ENCODE peak calls at places on chromosome 19, in four cellular contexts. X is neural progenitor cell, Z is cardiac muscle cell, W is uterus. S is an unnamed sample.

GRCh38 chr19:17385878-17386611 is 8.0 kb downstream of the CCDC194 start:
- DNase-seq in Z (peak; percentile 76), X (peak; percentile 85), W (peak; percentile 54), S (no peak)

GRCh38 chr19:2974342-2974932 is 2.9 kb upstream of the TLE6 start:
- DNase-seq in W (peak; percentile 84), Z (peak; percentile 91), X (peak; percentile 36), S (no peak)

GRCh38 chr19:18478545-18479311 is 40.8 kb upstream of the ISYNA1 start:
- DNase-seq in Z (peak; percentile 92), W (peak; percentile 84), X (no peak), S (peak; percentile 79)

GRCh38 chr19:18321729-18322091 is 1.2 kb downstream of the LSM4 start:
- DNase-seq in W (no peak), Z (peak; percentile 50), X (no peak), S (no peak)

GRCh38 chr19:52603558-52604207 is 33.6 kb downstream of the ZNF701 start:
- DNase-seq in W (no peak), X (no peak), Z (peak; percentile 76), S (peak; percentile 85)

GRCh38 chr19:16116067-16116466 is 4.4 kb downstream of the RAB8A start:
- DNase-seq in Z (no peak), X (no peak), W (no peak), S (no peak)

GRCh38 chr19:2053601-2054389 is 2.8 kb upstream of the MKNK2 start:
- DNase-seq in W (peak; percentile 89), Z (peak; percentile 97), X (no peak), S (no peak)

GRCh38 chr19:10402441-10403038 is 802 bp downstream of the CDC37 start:
- DNase-seq in Z (peak; percentile 59), W (peak; percentile 55), X (peak; percentile 39), S (no peak)

GRCh38 chr19:16587031-16588023 is 15.1 kb upstream of the SLC35E1 start:
- DNase-seq in W (no peak), X (no peak), Z (no peak), S (no peak)

GRCh38 chr19:18109731-18110671 is 12.4 kb downstream of the MAST3 start:
- DNase-seq in Z (no peak), X (peak; percentile 76), W (no peak), S (no peak)

GRCh38 chr19:33828266-33829075 is 31.8 kb downstream of the KCTD15 start:
- DNase-seq in Z (no peak), W (no peak), X (no peak), S (no peak)

GRCh38 chr19:48059331-48059730 is 15.5 kb upstream of the CABP5 start:
- DNase-seq in X (no peak), W (no peak), Z (no peak), S (no peak)

GRCh38 chr19:29690842-29691241 is 24.2 kb downstream of the C19orf12 start:
- DNase-seq in W (no peak), Z (peak; percentile 54), X (peak; percentile 37), S (no peak)

GRCh38 chr19:582497-583197 is 7.0 kb upstream of the HCN2 start:
- DNase-seq in X (no peak), W (no peak), Z (peak; percentile 37), S (no peak)

GRCh38 chr19:40806385-40807146 is 7.6 kb downstream of the EGLN2 start:
- DNase-seq in X (peak; percentile 97), Z (peak; percentile 98), W (peak; percentile 89), S (peak; percentile 78)

GRCh38 chr19:58279042-58279924 is 528 bp downstream of the ZNF8 start:
- DNase-seq in X (peak; percentile 82), Z (peak; percentile 88), W (peak; percentile 73), S (peak; percentile 10)

GRCh38 chr19:27851002-27851481 is 1361.9 kb downstream of the UQCRFS1 start:
- DNase-seq in X (no peak), W (no peak), Z (no peak), S (no peak)

GRCh38 chr19:19406878-19407639 is 1.6 kb downstream of the GATAD2A start:
- DNase-seq in W (no peak), Z (peak; percentile 45), X (peak; percentile 28), S (no peak)

GRCh38 chr19:47123406-47123805 is 7.2 kb upstream of the SAE1 start:
- DNase-seq in X (no peak), Z (no peak), W (no peak), S (no peak)

GRCh38 chr19:19218911-19219310 is 7.2 kb downstream of the NCAN start:
- DNase-seq in X (no peak), Z (no peak), W (no peak), S (no peak)

GRCh38 chr19:16887353-16888265 is 1.2 kb upstream of the F2RL3 start:
- DNase-seq in X (no peak), Z (peak; percentile 21), W (no peak), S (no peak)

GRCh38 chr19:6232567-6232966 is 47.2 kb downstream of the MLLT1 start:
- DNase-seq in X (no peak), W (no peak), Z (peak; percentile 90), S (peak; percentile 92)

GRCh38 chr19:1177322-1178114 is 3.5 kb upstream of the SBNO2 start:
- DNase-seq in Z (peak; percentile 94), X (no peak), W (no peak), S (peak; percentile 93)

GRCh38 chr19:2164020-2164988 is 571 bp downstream of the DOT1L start:
- DNase-seq in X (peak; percentile 73), W (no peak), Z (no peak), S (no peak)

GRCh38 chr19:35284153-35285140 is 2.1 kb downstream of the HAMP start:
- DNase-seq in Z (no peak), X (no peak), W (no peak), S (no peak)

GRCh38 chr19:27793128-27793643 is 1419.8 kb downstream of the UQCRFS1 start:
- DNase-seq in Z (peak; percentile 79), W (peak; percentile 60), X (peak; percentile 90), S (peak; percentile 41)

GRCh38 chr19:54011507-54012211 is 20.2 kb downstream of the CACNG6 start:
- DNase-seq in Z (no peak), W (no peak), X (peak; percentile 34), S (no peak)

GRCh38 chr19:16888629-16889371 is at the start of gene F2RL3:
- DNase-seq in X (no peak), W (peak; percentile 74), Z (peak; percentile 70), S (no peak)

GRCh38 chr19:18875726-18876125 is 20.2 kb downstream of the CERS1 start:
- DNase-seq in W (no peak), X (no peak), Z (no peak), S (peak; percentile 16)

GRCh38 chr19:57288373-57288772 is 8.1 kb downstream of the ZNF460 start:
- DNase-seq in Z (no peak), X (no peak), W (no peak), S (no peak)

GRCh38 chr19:2550431-2551171 is 74.7 kb downstream of the GADD45B start:
- DNase-seq in W (no peak), Z (peak; percentile 26), X (no peak), S (no peak)

GRCh38 chr19:55377356-55378131 is 918 bp downstream of the TMEM190 start:
- DNase-seq in W (no peak), X (peak; percentile 66), Z (no peak), S (no peak)

GRCh38 chr19:9842834-9843625 is 7.9 kb downstream of the PIN1 start:
- DNase-seq in W (no peak), Z (no peak), X (no peak), S (no peak)

GRCh38 chr19:47253467-47253881 is 2.9 kb upstream of the CCDC9 start:
- DNase-seq in Z (peak; percentile 67), W (no peak), X (no peak), S (no peak)

GRCh38 chr19:2095338-2095938 is 688 bp downstream of the MOB3A start:
- DNase-seq in W (no peak), X (peak; percentile 11), Z (no peak), S (no peak)

GRCh38 chr19:17090501-17091074 is 15.0 kb downstream of the MYO9B start:
- DNase-seq in W (no peak), X (no peak), Z (peak; percentile 36), S (no peak)

GRCh38 chr19:51018745-51019543 is 565 bp downstream of the KLK10 start:
- DNase-seq in X (no peak), W (peak; percentile 38), Z (peak; percentile 21), S (no peak)

DNA sequence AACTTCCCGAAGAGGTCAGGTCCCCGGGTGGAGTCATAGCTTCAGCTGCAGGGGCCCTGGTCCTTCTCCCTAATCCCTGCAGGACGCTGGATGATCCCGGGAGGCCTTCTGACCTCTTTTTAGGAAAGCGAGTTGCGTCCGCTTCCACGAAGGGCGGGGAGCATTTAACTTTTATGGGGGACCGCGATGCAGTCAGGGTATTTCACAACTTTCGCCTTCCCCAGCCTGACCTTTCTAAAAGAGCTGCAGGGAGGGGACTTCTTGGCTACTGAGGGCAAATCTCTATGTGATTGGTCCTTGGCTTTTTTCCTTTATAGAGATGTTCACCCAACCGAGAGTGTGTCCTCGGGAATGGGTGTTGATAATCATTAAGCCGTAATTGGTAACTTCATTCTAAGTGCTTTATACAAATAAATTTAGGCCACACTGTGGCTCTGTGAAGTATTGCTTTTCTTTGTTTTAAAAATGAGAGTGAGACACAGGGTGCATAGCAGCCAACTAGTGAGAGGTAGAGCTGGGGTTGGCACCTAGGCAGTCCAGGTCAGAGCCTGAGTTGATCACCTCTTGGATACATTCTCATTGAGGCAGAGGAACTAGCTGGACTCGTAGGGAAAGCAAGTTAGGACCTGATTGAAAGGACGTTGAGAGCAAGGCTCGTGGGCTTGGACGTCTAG is 841 bp downstream of the ZNF230 start:
- DNase-seq in X (peak; percentile 33), W (no peak), Z (peak; percentile 19), S (no peak)
- TF ChIP-seq CTCF in X (no peak), W (no peak), Z (no peak), S (peak; percentile 1)

DNA sequence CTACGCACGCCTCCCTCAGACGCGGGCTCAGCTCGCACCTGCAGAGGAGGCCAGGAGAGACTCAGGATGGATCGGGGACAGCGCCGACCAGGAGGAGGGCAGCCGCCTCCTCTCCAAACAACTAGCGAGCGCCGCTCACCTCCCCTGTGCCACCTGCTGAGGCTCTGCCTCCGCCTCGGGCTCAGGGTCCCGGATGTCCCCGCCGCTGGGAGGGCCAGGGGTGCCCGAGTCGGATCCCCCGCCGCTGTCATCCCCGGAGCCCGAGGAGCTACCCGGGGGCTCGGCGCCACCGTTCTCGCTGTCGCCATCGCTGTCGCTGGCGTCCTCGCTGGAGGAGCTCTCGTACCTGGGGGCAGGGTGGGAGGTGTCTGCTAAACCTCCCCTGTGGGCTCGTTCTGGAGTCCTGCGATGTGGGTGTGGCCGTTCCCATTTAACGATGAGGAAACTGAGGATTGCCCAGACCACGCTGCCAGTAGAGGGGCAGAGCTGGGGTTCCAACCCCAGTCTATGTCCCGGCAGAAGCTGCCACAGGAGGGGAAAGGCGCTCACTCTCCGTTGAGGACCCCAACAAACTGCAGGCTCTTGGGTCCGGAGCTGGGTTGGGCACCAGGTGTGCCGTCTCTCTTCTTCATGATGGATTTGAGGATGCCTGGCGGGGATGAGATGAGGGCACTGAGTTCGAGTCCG is 9.1 kb downstream of the KANK3 start:
- DNase-seq in X (peak; percentile 68), Z (no peak), W (no peak), S (no peak)
- H3K4me3 ChIP-seq in X (peak overlapping the region; percentile 48), Z (no peak overlapping the region), W (no peak overlapping the region), S (no peak overlapping the region)

GRCh38 chr19:31285744-31286143 is 63.5 kb downstream of the TSHZ3 start:
- DNase-seq in Z (peak; percentile 70), W (peak; percentile 42), X (peak; percentile 13), S (no peak)
- TF ChIP-seq CTCF in Z (no peak), W (no peak), X (no peak), S (no peak)

GRCh38 chr19:8573316-8573715 is 3.9 kb downstream of the MYO1F start:
- DNase-seq in X (no peak), Z (no peak), W (no peak), S (no peak)

GRCh38 chr19:8577247-8577646 is at the start of gene MYO1F:
- DNase-seq in W (no peak), Z (no peak), X (no peak), S (no peak)

GRCh38 chr19:8576273-8576993 is 809 bp downstream of the MYO1F start:
- DNase-seq in Z (no peak), X (no peak), W (no peak), S (no peak)

GRCh38 chr19:8577741-8578140 is 499 bp upstream of the MYO1F start:
- DNase-seq in Z (no peak), X (no peak), W (no peak), S (no peak)

GRCh38 chr19:8575467-8575997 is 1.7 kb downstream of the MYO1F start:
- DNase-seq in Z (peak; percentile 53), X (no peak), W (no peak), S (no peak)
- H3K4me3 ChIP-seq in Z (no peak overlapping the region), X (no peak overlapping the region), W (no peak overlapping the region), S (no peak overlapping the region)